ENCODE peak calls at places on chromosome 4, in nine cellular contexts. One of them, this sample, is unnamed.

GRCh38 chr4:119984998-119985397 is 81.7 kb downstream of the MAD2L1 start:
- DNase-seq in HCT116: no peak
- DNase-seq in prostate gland: no peak
- DNase-seq in stomach: no peak
- DNase-seq in GM23338: no peak
- DNase-seq in Panc1: no peak
- DNase-seq in H1: no peak
- DNase-seq in vagina: no peak
- DNase-seq in sigmoid colon: no peak
- DNase-seq in this sample: no peak

GRCh38 chr4:144905286-144905685 is 192.7 kb downstream of the ANAPC10 start:
- DNase-seq in HCT116: no peak
- DNase-seq in prostate gland: no peak
- DNase-seq in stomach: no peak
- DNase-seq in GM23338: peak; percentile 2
- DNase-seq in Panc1: no peak
- DNase-seq in H1: no peak
- DNase-seq in vagina: no peak
- DNase-seq in sigmoid colon: no peak
- DNase-seq in this sample: no peak

GRCh38 chr4:47933798-47934197 is 19.4 kb upstream of the NFXL1 start:
- DNase-seq in HCT116: no peak
- DNase-seq in prostate gland: no peak
- DNase-seq in stomach: no peak
- DNase-seq in GM23338: peak; percentile 63
- DNase-seq in Panc1: no peak
- DNase-seq in H1: no peak
- DNase-seq in vagina: no peak
- DNase-seq in sigmoid colon: no peak
- DNase-seq in this sample: no peak

GRCh38 chr4:22014222-22014741 is 65.7 kb upstream of the KCNIP4 start:
- DNase-seq in HCT116: no peak
- DNase-seq in prostate gland: no peak
- DNase-seq in stomach: no peak
- DNase-seq in GM23338: no peak
- DNase-seq in Panc1: no peak
- DNase-seq in H1: no peak
- DNase-seq in vagina: no peak
- DNase-seq in sigmoid colon: no peak
- DNase-seq in this sample: no peak

GRCh38 chr4:20825493-20825892 is 125.2 kb downstream of the PACRGL start:
- DNase-seq in HCT116: no peak
- DNase-seq in prostate gland: no peak
- DNase-seq in stomach: no peak
- DNase-seq in GM23338: no peak
- DNase-seq in Panc1: no peak
- DNase-seq in H1: no peak
- DNase-seq in vagina: no peak
- DNase-seq in sigmoid colon: no peak
- DNase-seq in this sample: no peak

GRCh38 chr4:47510036-47510435 is 25.0 kb downstream of the ATP10D start:
- DNase-seq in HCT116: no peak
- DNase-seq in prostate gland: no peak
- DNase-seq in stomach: no peak
- DNase-seq in GM23338: no peak
- DNase-seq in Panc1: no peak
- DNase-seq in H1: no peak
- DNase-seq in vagina: no peak
- DNase-seq in sigmoid colon: no peak
- DNase-seq in this sample: no peak

GRCh38 chr4:154854362-154854761 is 73.3 kb downstream of the RBM46 start:
- DNase-seq in HCT116: peak; percentile 16
- DNase-seq in prostate gland: no peak
- DNase-seq in stomach: no peak
- DNase-seq in GM23338: peak; percentile 74
- DNase-seq in Panc1: no peak
- DNase-seq in H1: no peak
- DNase-seq in vagina: no peak
- DNase-seq in sigmoid colon: no peak
- DNase-seq in this sample: no peak

GRCh38 chr4:183416878-183417277 is 27.6 kb upstream of the CDKN2AIP start:
- DNase-seq in HCT116: no peak
- DNase-seq in prostate gland: no peak
- DNase-seq in stomach: no peak
- DNase-seq in GM23338: no peak
- DNase-seq in Panc1: no peak
- DNase-seq in H1: no peak
- DNase-seq in vagina: no peak
- DNase-seq in sigmoid colon: no peak
- DNase-seq in this sample: no peak

GRCh38 chr4:87092389-87093141 is 127.9 kb downstream of the KLHL8 start:
- DNase-seq in HCT116: peak; percentile 52
- DNase-seq in prostate gland: peak; percentile 60
- DNase-seq in stomach: peak; percentile 72
- DNase-seq in GM23338: no peak
- DNase-seq in Panc1: no peak
- DNase-seq in H1: no peak
- DNase-seq in vagina: no peak
- DNase-seq in sigmoid colon: peak; percentile 87
- DNase-seq in this sample: peak; percentile 80

GRCh38 chr4:118955515-118955914 is 66.9 kb downstream of the SYNPO2 start:
- DNase-seq in HCT116: no peak
- DNase-seq in prostate gland: no peak
- DNase-seq in stomach: no peak
- DNase-seq in GM23338: no peak
- DNase-seq in Panc1: no peak
- DNase-seq in H1: no peak
- DNase-seq in vagina: no peak
- DNase-seq in sigmoid colon: no peak
- DNase-seq in this sample: no peak

GRCh38 chr4:26822546-26822945 is 38.1 kb upstream of the STIM2 start:
- DNase-seq in HCT116: no peak
- DNase-seq in prostate gland: no peak
- DNase-seq in stomach: no peak
- DNase-seq in GM23338: no peak
- DNase-seq in Panc1: no peak
- DNase-seq in H1: no peak
- DNase-seq in vagina: no peak
- DNase-seq in sigmoid colon: no peak
- DNase-seq in this sample: no peak

GRCh38 chr4:13496605-13497004 is 12.5 kb upstream of the RAB28 start:
- DNase-seq in HCT116: no peak
- DNase-seq in prostate gland: no peak
- DNase-seq in stomach: no peak
- DNase-seq in GM23338: no peak
- DNase-seq in Panc1: no peak
- DNase-seq in H1: no peak
- DNase-seq in vagina: no peak
- DNase-seq in sigmoid colon: no peak
- DNase-seq in this sample: no peak
- TF ChIP-seq POLR2AphosphoS5 in HCT116: no peak
- TF ChIP-seq POLR2AphosphoS5 in prostate gland: no peak
- TF ChIP-seq POLR2AphosphoS5 in stomach: no peak
- TF ChIP-seq POLR2AphosphoS5 in GM23338: no peak
- TF ChIP-seq POLR2AphosphoS5 in Panc1: no peak
- TF ChIP-seq POLR2AphosphoS5 in H1: no peak
- TF ChIP-seq POLR2AphosphoS5 in vagina: no peak
- TF ChIP-seq POLR2AphosphoS5 in sigmoid colon: no peak
- TF ChIP-seq POLR2AphosphoS5 in this sample: no peak

GRCh38 chr4:12957108-12957507 is 527.0 kb downstream of the RAB28 start:
- DNase-seq in HCT116: no peak
- DNase-seq in prostate gland: no peak
- DNase-seq in stomach: no peak
- DNase-seq in GM23338: no peak
- DNase-seq in Panc1: no peak
- DNase-seq in H1: no peak
- DNase-seq in vagina: no peak
- DNase-seq in sigmoid colon: no peak
- DNase-seq in this sample: no peak
- H3K4me1 ChIP-seq in HCT116: no peaks in the 10 kb centered on the region
- H3K4me1 ChIP-seq in prostate gland: no peaks in the 10 kb centered on the region
- H3K4me1 ChIP-seq in stomach: no peaks in the 10 kb centered on the region
- H3K4me1 ChIP-seq in GM23338: peaks cover 14% of the 10 kb centered on the region
- H3K4me1 ChIP-seq in Panc1: no peaks in the 10 kb centered on the region
- H3K4me1 ChIP-seq in H1: peaks cover 3% of the 10 kb centered on the region
- H3K4me1 ChIP-seq in vagina: no peaks in the 10 kb centered on the region
- H3K4me1 ChIP-seq in sigmoid colon: no peaks in the 10 kb centered on the region
- H3K4me1 ChIP-seq in this sample: no peaks in the 10 kb centered on the region

DNA sequence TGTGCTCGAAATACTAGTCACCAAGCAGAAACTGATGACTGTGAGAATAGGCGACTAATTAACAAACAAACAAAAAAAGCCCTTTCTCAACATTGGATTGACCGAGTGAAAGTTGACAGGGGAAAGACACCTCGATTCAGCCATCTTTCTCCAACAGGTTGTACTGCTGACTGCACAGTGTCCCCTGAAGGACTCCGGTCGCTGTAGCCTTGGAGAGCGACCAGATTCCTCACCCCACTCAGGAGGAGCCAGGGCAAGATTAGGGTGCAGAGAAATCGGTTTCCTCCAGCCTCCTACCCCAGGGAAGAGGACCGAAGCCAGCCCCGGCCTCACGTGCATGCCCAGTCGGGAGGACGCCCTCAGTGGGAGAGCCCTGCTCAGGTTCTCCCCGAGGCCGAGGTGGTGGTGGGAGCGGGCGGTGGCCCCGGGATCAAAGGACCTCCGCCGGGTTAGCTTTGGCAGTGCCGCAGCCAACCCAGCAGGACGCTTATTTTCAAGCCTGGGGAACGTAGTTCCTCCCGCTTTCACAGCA is 1.1 kb upstream of the RAP1GDS1 start:
- DNase-seq in HCT116: peak; percentile 7
- DNase-seq in prostate gland: peak; percentile 52
- DNase-seq in stomach: peak; percentile 56
- DNase-seq in GM23338: peak; percentile 67
- DNase-seq in Panc1: no peak
- DNase-seq in H1: no peak
- DNase-seq in vagina: no peak
- DNase-seq in sigmoid colon: peak; percentile 74
- DNase-seq in this sample: peak; percentile 28
- TF ChIP-seq POLR2AphosphoS5 in HCT116: peak; percentile 9
- TF ChIP-seq POLR2AphosphoS5 in prostate gland: no peak
- TF ChIP-seq POLR2AphosphoS5 in stomach: no peak
- TF ChIP-seq POLR2AphosphoS5 in GM23338: no peak
- TF ChIP-seq POLR2AphosphoS5 in Panc1: no peak
- TF ChIP-seq POLR2AphosphoS5 in H1: peak; percentile 69
- TF ChIP-seq POLR2AphosphoS5 in vagina: no peak
- TF ChIP-seq POLR2AphosphoS5 in sigmoid colon: no peak
- TF ChIP-seq POLR2AphosphoS5 in this sample: no peak

GRCh38 chr4:10115271-10115656 is 1.3 kb downstream of the WDR1 start:
- DNase-seq in HCT116: no peak
- DNase-seq in prostate gland: no peak
- DNase-seq in stomach: no peak
- DNase-seq in GM23338: no peak
- DNase-seq in Panc1: no peak
- DNase-seq in H1: no peak
- DNase-seq in vagina: no peak
- DNase-seq in sigmoid colon: no peak
- DNase-seq in this sample: no peak

GRCh38 chr4:10114147-10114546 is 2.5 kb downstream of the WDR1 start:
- DNase-seq in HCT116: no peak
- DNase-seq in prostate gland: no peak
- DNase-seq in stomach: no peak
- DNase-seq in GM23338: no peak
- DNase-seq in Panc1: no peak
- DNase-seq in H1: no peak
- DNase-seq in vagina: no peak
- DNase-seq in sigmoid colon: no peak
- DNase-seq in this sample: no peak

GRCh38 chr4:10114607-10115006 is 2.0 kb downstream of the WDR1 start:
- DNase-seq in HCT116: no peak
- DNase-seq in prostate gland: no peak
- DNase-seq in stomach: no peak
- DNase-seq in GM23338: no peak
- DNase-seq in Panc1: no peak
- DNase-seq in H1: no peak
- DNase-seq in vagina: no peak
- DNase-seq in sigmoid colon: no peak
- DNase-seq in this sample: no peak

GRCh38 chr4:10112658-10113284 is 3.8 kb downstream of the WDR1 start:
- DNase-seq in HCT116: no peak
- DNase-seq in prostate gland: no peak
- DNase-seq in stomach: no peak
- DNase-seq in GM23338: no peak
- DNase-seq in Panc1: no peak
- DNase-seq in H1: no peak
- DNase-seq in vagina: no peak
- DNase-seq in sigmoid colon: no peak
- DNase-seq in this sample: no peak

GRCh38 chr4:10113362-10114047 is 3.1 kb downstream of the WDR1 start:
- DNase-seq in HCT116: no peak
- DNase-seq in prostate gland: no peak
- DNase-seq in stomach: no peak
- DNase-seq in GM23338: no peak
- DNase-seq in Panc1: no peak
- DNase-seq in H1: no peak
- DNase-seq in vagina: no peak
- DNase-seq in sigmoid colon: no peak
- DNase-seq in this sample: no peak
- H3K4me1 ChIP-seq in HCT116: peaks cover 9% of the 10 kb centered on the region
- H3K4me1 ChIP-seq in prostate gland: peaks cover 23% of the 10 kb centered on the region
- H3K4me1 ChIP-seq in stomach: peaks cover 90% of the 10 kb centered on the region
- H3K4me1 ChIP-seq in GM23338: peaks cover 29% of the 10 kb centered on the region
- H3K4me1 ChIP-seq in Panc1: peaks cover 22% of the 10 kb centered on the region
- H3K4me1 ChIP-seq in H1: peaks cover 17% of the 10 kb centered on the region
- H3K4me1 ChIP-seq in vagina: peaks cover 88% of the 10 kb centered on the region
- H3K4me1 ChIP-seq in sigmoid colon: peaks cover 86% of the 10 kb centered on the region
- H3K4me1 ChIP-seq in this sample: peaks cover 8% of the 10 kb centered on the region

GRCh38 chr4:38160487-38161207 is 200.4 kb downstream of the PTTG2 start:
- DNase-seq in HCT116: peak; percentile 88
- DNase-seq in prostate gland: no peak
- DNase-seq in stomach: no peak
- DNase-seq in GM23338: peak; percentile 71
- DNase-seq in Panc1: no peak
- DNase-seq in H1: no peak
- DNase-seq in vagina: no peak
- DNase-seq in sigmoid colon: peak; percentile 72
- DNase-seq in this sample: no peak
- TF ChIP-seq POLR2AphosphoS5 in HCT116: peak; percentile 23
- TF ChIP-seq POLR2AphosphoS5 in prostate gland: peak; percentile 75
- TF ChIP-seq POLR2AphosphoS5 in stomach: peak; percentile 22
- TF ChIP-seq POLR2AphosphoS5 in GM23338: no peak
- TF ChIP-seq POLR2AphosphoS5 in Panc1: no peak
- TF ChIP-seq POLR2AphosphoS5 in H1: no peak
- TF ChIP-seq POLR2AphosphoS5 in vagina: peak; percentile 35
- TF ChIP-seq POLR2AphosphoS5 in sigmoid colon: peak; percentile 30
- TF ChIP-seq POLR2AphosphoS5 in this sample: peak; percentile 60